ENCODE peak calls at places on chromosome 22, in six cellular contexts. Y, P, J, R, T and H are unnamed samples.

GRCh38 chr22:17972385-17973181 is 51.8 kb downstream of the MICAL3 start:
- DNase-seq in Y (no peak), P (peak), J (no peak), R (no peak), T (peak), H (peak)

GRCh38 chr22:29830585-29830984 is 7.5 kb downstream of the ASCC2 start:
- DNase-seq in Y (no peak), P (peak), J (no peak), R (no peak), T (no peak), H (no peak)

GRCh38 chr22:40817737-40818136 is 1.4 kb downstream of the SLC25A17 start:
- DNase-seq in Y (peak), P (no peak), J (no peak), R (no peak), T (no peak), H (no peak)

GRCh38 chr22:29443452-29443851 is 5.1 kb downstream of the RFPL1 start:
- DNase-seq in Y (no peak), P (no peak), J (no peak), R (no peak), T (peak), H (no peak)

GRCh38 chr22:20946080-20946986 is 20.7 kb upstream of the AIFM3 start:
- DNase-seq in Y (no peak), P (peak), J (no peak), R (no peak), T (no peak), H (no peak)

GRCh38 chr22:39719559-39720450 is 149.3 kb downstream of the CACNA1I start:
- DNase-seq in Y (no peak), P (no peak), J (no peak), R (no peak), T (no peak), H (no peak)

GRCh38 chr22:44276041-44276440 is 36.7 kb downstream of the SHISAL1 start:
- DNase-seq in Y (no peak), P (no peak), J (no peak), R (no peak), T (no peak), H (peak)

GRCh38 chr22:45218974-45219373 is 21.7 kb downstream of the KIAA0930 start:
- DNase-seq in Y (no peak), P (no peak), J (no peak), R (no peak), T (no peak), H (no peak)

GRCh38 chr22:45263790-45264269 is 20.9 kb upstream of the UPK3A start:
- DNase-seq in Y (peak), P (no peak), J (peak), R (peak), T (peak), H (peak)

GRCh38 chr22:45268958-45269844 is 15.5 kb upstream of the UPK3A start:
- DNase-seq in Y (peak), P (peak), J (no peak), R (peak), T (peak), H (peak)

GRCh38 chr22:35219012-35219411 is 38.3 kb upstream of the HMGXB4 start:
- DNase-seq in Y (no peak), P (peak), J (peak), R (no peak), T (no peak), H (no peak)

GRCh38 chr22:45155050-45155840 is 8.5 kb upstream of the NUP50 start:
- DNase-seq in Y (no peak), P (no peak), J (no peak), R (no peak), T (no peak), H (no peak)

GRCh38 chr22:39712938-39713525 is 142.5 kb downstream of the CACNA1I start:
- DNase-seq in Y (no peak), P (no peak), J (no peak), R (no peak), T (no peak), H (peak)

GRCh38 chr22:26047920-26048319 is 121.3 kb upstream of the SEZ6L start:
- DNase-seq in Y (no peak), P (no peak), J (no peak), R (no peak), T (no peak), H (no peak)

GRCh38 chr22:40684728-40685127 is 5.4 kb downstream of the MCHR1 start:
- DNase-seq in Y (no peak), P (no peak), J (no peak), R (no peak), T (peak), H (no peak)

GRCh38 chr22:25448435-25449051 is 115.9 kb upstream of the GRK3 start:
- DNase-seq in Y (no peak), P (peak), J (no peak), R (peak), T (peak), H (peak)

GRCh38 chr22:17098379-17098819 is 13.6 kb downstream of the IL17RA start:
- DNase-seq in Y (no peak), P (no peak), J (no peak), R (no peak), T (no peak), H (no peak)

GRCh38 chr22:21861856-21862255 is 5.6 kb downstream of the MAPK1 start:
- DNase-seq in Y (no peak), P (no peak), J (no peak), R (no peak), T (no peak), H (no peak)

GRCh38 chr22:28548411-28548810 is 131.2 kb downstream of the TTC28 start:
- DNase-seq in Y (no peak), P (no peak), J (no peak), R (no peak), T (no peak), H (no peak)

GRCh38 chr22:44924098-44924497 is 85.7 kb downstream of the PHF21B start:
- DNase-seq in Y (no peak), P (no peak), J (no peak), R (no peak), T (no peak), H (no peak)

GRCh38 chr22:40829131-40829530 is 10.0 kb upstream of the SLC25A17 start:
- DNase-seq in Y (no peak), P (no peak), J (no peak), R (no peak), T (no peak), H (no peak)

GRCh38 chr22:34068011-34068410 is 147.7 kb upstream of the LARGE1 start:
- DNase-seq in Y (no peak), P (no peak), J (no peak), R (no peak), T (no peak), H (no peak)

GRCh38 chr22:21012446-21013407 is 2.2 kb upstream of the P2RX6 start:
- DNase-seq in Y (no peak), P (no peak), J (no peak), R (no peak), T (no peak), H (no peak)

GRCh38 chr22:36298118-36298517 is 45.2 kb downstream of the APOL1 start:
- DNase-seq in Y (no peak), P (no peak), J (no peak), R (no peak), T (no peak), H (no peak)

GRCh38 chr22:36298601-36299000 is 45.7 kb downstream of the APOL1 start:
- DNase-seq in Y (no peak), P (no peak), J (no peak), R (no peak), T (no peak), H (no peak)

GRCh38 chr22:36299911-36300310 is 47.0 kb downstream of the APOL1 start:
- DNase-seq in Y (no peak), P (no peak), J (no peak), R (no peak), T (no peak), H (no peak)

GRCh38 chr22:36300396-36301212 is 47.7 kb downstream of the APOL1 start:
- DNase-seq in Y (no peak), P (no peak), J (no peak), R (no peak), T (no peak), H (no peak)

GRCh38 chr22:36299295-36299694 is 46.4 kb downstream of the APOL1 start:
- DNase-seq in Y (no peak), P (no peak), J (no peak), R (no peak), T (no peak), H (no peak)
- H3K27ac ChIP-seq in Y (no peak), P (no peak), J (no peak), R (no peak), T (no peak), H (no peak)

GRCh38 chr22:38129021-38129420 is 18.5 kb upstream of the BAIAP2L2 start:
- DNase-seq in Y (no peak), P (no peak), J (no peak), R (peak), T (no peak), H (no peak)
- TF ChIP-seq EZH2phosphoT487 in Y (no peak), P (no peak), J (no peak), R (no peak), T (no peak), H (no peak)

DNA sequence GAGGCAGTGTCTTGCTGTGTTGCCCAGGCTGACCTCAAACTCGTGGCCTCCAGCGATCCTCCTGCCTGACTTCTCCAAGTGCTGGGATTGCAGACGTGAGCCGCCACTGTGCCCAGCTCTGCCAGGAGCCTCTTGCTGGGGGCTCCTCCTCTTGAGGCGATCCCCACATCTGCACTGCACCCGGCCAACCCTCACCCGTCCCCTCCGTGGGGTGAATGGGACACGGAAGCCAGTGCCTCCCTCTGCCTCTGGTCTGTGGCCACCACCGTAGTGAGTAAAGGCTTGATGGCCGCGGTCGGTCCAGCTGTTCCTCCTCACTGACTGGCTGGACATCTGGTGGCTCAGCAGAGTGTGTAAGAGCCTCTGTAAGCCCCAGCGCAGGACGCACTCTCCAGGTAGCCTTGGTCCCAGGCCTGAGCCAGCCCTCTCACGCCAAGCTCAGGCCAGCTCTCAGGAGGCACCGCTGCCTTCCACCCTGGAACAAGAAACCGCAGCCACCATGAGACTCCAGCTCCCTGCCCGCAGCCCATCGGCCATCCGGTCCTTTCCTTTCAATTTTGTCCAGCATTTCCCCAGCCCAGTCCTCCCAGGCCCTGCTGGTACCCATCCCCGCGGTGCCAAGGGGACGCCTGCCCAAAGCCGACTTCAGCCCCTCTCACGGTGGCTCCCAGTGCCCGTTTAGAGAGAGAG is 100.3 kb downstream of the BRD1 start:
- DNase-seq in Y (no peak), P (no peak), J (no peak), R (no peak), T (no peak), H (no peak)
- H3K27ac ChIP-seq in Y (no peak), P (no peak), J (no peak), R (no peak), T (no peak), H (no peak)

GRCh38 chr22:31972180-31972579 is 27.8 kb downstream of the YWHAH start:
- DNase-seq in Y (no peak), P (no peak), J (no peak), R (no peak), T (no peak), H (no peak)
- TF ChIP-seq EZH2phosphoT487 in Y (no peak), P (no peak), J (no peak), R (no peak), T (no peak), H (no peak)

DNA sequence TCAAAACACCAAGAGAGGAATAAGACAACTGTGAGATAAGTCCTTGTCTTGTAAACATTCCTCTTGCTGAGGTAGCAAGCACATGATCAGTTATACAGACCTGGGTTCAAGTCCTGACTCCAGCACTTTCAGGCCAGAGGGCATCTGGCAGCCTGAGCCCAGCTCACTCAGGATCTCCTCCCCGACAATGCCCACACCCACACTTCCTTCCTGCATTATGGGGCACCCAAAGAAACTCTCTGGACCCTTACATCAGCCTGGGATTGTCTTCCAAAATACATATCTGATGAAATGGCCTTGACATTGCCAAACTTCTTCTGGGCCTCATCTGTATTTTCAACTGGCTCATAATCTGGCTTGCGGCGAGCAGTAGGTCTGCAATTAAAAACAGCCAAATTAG is 48.6 kb downstream of the ARFGAP3 start:
- DNase-seq in Y (no peak), P (no peak), J (no peak), R (no peak), T (no peak), H (no peak)
- H3K27ac ChIP-seq in Y (no peak), P (no peak), J (no peak), R (no peak), T (no peak), H (no peak)

DNA sequence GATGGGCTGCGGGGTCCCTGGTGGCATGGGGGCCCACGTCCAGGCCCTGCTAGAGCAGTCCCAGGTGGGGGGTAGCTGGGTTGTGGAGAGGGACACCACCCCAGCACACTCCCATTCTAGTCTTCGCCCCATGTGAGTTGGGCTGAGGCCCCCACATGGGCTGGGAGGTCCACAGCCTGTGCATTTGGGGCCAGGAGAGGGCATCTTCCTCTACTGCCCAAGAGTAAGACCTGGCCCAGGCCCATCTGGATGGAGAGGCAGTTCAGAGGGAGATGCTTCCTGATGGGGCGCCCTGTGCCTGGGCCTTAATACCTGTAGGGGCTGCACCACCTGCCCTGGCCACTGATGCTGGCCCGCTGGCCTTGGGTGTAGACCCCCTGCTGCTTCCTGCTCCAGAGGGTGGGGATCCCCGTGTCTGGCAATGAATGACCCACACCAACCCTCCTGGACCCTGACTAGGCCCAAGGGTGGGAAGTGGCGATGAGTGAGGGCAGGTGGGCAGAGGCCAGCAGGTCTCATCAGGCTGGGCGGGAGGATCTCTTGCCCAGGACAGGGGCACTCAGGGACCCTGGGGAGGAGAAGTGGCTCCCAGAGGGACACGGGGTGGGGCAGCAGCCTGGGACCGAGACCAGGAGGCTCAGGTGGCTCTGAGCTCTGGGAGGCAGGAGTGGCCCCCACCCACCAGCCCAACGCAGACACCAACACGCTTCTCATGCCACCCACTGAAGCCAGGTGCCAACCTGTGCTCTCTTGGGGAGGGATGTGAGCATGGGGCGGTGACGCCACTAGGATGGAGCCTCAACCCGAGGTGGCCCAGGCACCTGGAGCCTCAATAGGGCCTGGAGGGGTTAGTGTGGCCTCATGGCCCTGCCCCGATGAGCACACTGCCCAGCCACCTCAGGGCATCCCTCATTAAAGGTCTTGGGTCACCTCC is 17.4 kb upstream of the GNB1L start:
- DNase-seq in Y (no peak), P (no peak), J (no peak), R (no peak), T (no peak), H (no peak)
- TF ChIP-seq EZH2phosphoT487 in Y (no peak), P (no peak), J (no peak), R (no peak), T (no peak), H (no peak)

DNA sequence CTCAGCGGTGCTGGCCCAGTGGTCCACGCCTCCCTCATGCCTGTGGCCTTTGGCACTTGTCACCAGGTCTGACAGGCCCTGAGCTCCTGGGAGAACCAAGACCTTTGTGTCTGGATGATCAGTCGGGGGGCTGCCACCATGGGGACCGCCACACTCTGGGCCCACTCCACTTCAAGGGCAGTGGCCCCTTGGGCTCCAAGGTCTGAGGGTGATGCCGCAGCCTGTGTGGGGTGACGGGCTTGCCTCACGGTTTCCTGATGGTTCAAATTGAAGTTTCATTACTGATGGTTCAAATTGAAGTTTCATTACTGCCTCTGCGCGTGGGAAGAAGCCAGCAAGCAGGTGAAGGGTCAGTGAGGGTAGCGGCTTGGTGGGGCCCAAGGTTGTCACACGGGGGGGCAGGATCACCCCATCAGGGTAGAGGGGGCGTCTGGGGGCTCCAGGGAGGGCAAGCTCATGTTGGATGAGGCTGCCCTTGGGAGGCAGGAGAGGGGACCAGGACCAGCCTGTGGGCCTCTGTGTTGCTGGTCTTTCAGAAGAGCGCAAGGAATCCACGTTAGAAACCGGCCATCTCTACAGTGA is 27.5 kb downstream of the TRMU start:
- DNase-seq in Y (no peak), P (no peak), J (no peak), R (no peak), T (no peak), H (no peak)
- H3K27ac ChIP-seq in Y (peak), P (no peak), J (no peak), R (no peak), T (no peak), H (no peak)

DNA sequence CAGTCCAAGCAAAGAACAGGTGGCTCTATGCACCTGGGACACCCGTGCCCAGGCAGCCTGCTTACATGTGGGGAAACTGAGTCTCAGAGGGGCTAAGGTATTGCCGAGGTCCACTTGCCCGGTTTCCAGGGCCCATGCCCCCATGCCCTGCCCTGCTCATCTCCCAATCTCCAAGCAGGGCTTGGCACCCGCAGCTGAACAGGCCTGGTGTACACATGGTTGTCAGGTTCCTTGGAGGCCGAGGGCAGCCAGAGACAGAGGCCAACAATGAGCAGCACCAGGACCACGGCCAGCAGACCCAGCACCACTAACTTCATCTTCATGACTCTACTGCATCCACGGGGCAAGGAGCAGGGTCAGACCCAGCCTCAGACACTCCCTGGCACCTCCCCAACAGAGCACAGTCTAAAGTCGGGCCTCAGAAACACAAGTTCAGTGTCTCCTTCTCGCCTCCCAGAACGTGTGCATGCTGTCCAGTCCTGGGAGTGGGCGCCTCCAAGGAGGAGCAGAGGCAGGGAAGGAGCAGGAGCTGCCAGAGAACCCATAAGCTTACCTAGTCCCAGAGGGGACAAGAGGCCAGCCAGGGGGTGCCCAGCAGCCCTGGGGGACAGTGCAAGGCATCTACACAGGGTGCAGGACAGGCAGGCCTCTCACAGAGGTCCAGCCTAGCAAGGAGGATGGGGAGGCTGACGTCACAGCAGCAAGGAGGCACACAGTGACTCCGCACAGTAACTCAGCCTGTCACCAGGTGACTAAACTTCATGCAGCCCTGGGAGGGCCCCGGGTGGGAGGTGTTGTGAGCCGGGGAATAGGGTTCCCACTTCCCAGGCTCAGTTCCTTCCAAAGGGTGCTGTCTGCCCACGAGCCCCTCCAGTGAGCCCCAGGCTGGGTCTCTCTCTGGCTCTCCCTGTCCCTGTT is 20.2 kb upstream of the RGL4 start:
- DNase-seq in Y (no peak), P (no peak), J (no peak), R (no peak), T (no peak), H (no peak)
- TF ChIP-seq EZH2phosphoT487 in Y (no peak), P (no peak), J (no peak), R (no peak), T (no peak), H (no peak)